ENCODE peak calls at places on chromosomes 4 and X, in five cellular contexts. A, V, B, L and E are unnamed samples.

GRCh38 chrX:107738768-107739167 is 36.8 kb downstream of the TSC22D3 start:
- DNase-seq in B (no peak), V (no peak), A (no peak), L (no peak), E (no peak)

GRCh38 chr4:183468210-183469095 is 24.0 kb downstream of the CDKN2AIP start:
- DNase-seq in L (no peak), B (no peak), A (peak; percentile 58), V (no peak), E (no peak)

GRCh38 chrX:110414273-110414672 is 55.6 kb downstream of the RTL9 start:
- DNase-seq in B (no peak), L (no peak), A (no peak), V (no peak), E (no peak)

GRCh38 chr4:8081171-8081570 is 77.4 kb downstream of the ABLIM2 start:
- DNase-seq in L (no peak), V (no peak), A (no peak), B (no peak), E (no peak)

GRCh38 chrX:103742339-103742738 is 31.6 kb downstream of the TMEM31 start:
- DNase-seq in A (no peak), B (no peak), V (no peak), L (no peak), E (no peak)

GRCh38 chr4:88868510-88868909 is 170.9 kb upstream of the NAP1L5 start:
- DNase-seq in B (no peak), V (no peak), L (no peak), A (no peak), E (no peak)

GRCh38 chrX:44651347-44651746 is 108.7 kb upstream of the FUNDC1 start:
- DNase-seq in V (no peak), L (no peak), A (no peak), B (no peak), E (peak; percentile 5)

GRCh38 chrX:1327651-1328304 is 8.8 kb upstream of the IL3RA start:
- DNase-seq in L (no peak), V (no peak), B (no peak), A (no peak), E (no peak)

GRCh38 chrX:40153335-40154221 is 55.8 kb upstream of the BCOR start:
- DNase-seq in A (peak; percentile 57), L (no peak), V (peak; percentile 54), B (peak; percentile 46), E (no peak)

GRCh38 chr4:8241895-8242696 is 27.5 kb upstream of the HTRA3 start:
- DNase-seq in A (peak; percentile 87), L (peak; percentile 11), B (peak; percentile 99), V (peak; percentile 74), E (peak; percentile 98)

GRCh38 chr4:17517664-17518063 is 2.7 kb downstream of the CLRN2 start:
- DNase-seq in V (no peak), A (no peak), B (no peak), L (no peak), E (no peak)

GRCh38 chr4:185011408-185011807 is 6.9 kb upstream of the HELT start:
- DNase-seq in L (no peak), A (peak; percentile 19), B (peak; percentile 58), V (peak; percentile 16), E (peak; percentile 31)

GRCh38 chrX:53184836-53185235 is 40.2 kb downstream of the KDM5C start:
- DNase-seq in B (no peak), L (peak; percentile 47), A (peak; percentile 81), V (no peak), E (no peak)

GRCh38 chr4:68132342-68132741 is 2.7 kb upstream of the TMPRSS11F start:
- DNase-seq in B (no peak), L (no peak), A (no peak), V (no peak), E (no peak)

GRCh38 chr4:168153596-168154440 is 61.5 kb downstream of the ANXA10 start:
- DNase-seq in B (peak; percentile 56), V (peak; percentile 62), L (peak; percentile 28), A (peak; percentile 81), E (no peak)

GRCh38 chrX:153814591-153815315 is 15.6 kb downstream of the PDZD4 start:
- DNase-seq in B (no peak), L (no peak), V (no peak), A (no peak), E (no peak)

GRCh38 chr4:185774815-185775684 is 36.9 kb downstream of the SORBS2 start:
- DNase-seq in B (no peak), V (no peak), A (peak; percentile 59), L (peak; percentile 29), E (no peak)

GRCh38 chr4:128387600-128388351 is 100.2 kb upstream of the PGRMC2 start:
- DNase-seq in B (no peak), L (no peak), V (no peak), A (peak; percentile 19), E (no peak)

GRCh38 chr4:7964890-7965662 is 25.4 kb upstream of the AFAP1 start:
- DNase-seq in B (no peak), L (no peak), V (no peak), A (peak; percentile 65), E (no peak)

GRCh38 chr4:24470681-24471622 is 113.4 kb downstream of the DHX15 start:
- DNase-seq in B (peak; percentile 34), L (no peak), V (no peak), A (peak; percentile 55), E (peak; percentile 73)

GRCh38 chr4:128322311-128322710 is 34.7 kb upstream of the PGRMC2 start:
- DNase-seq in V (no peak), B (no peak), A (peak; percentile 79), L (peak; percentile 30), E (no peak)

GRCh38 chr4:61149278-61149677 is 50.8 kb upstream of the ADGRL3 start:
- DNase-seq in B (no peak), V (no peak), A (peak; percentile 29), L (peak; percentile 20), E (no peak)

GRCh38 chr4:107069049-107069448 is 32.9 kb upstream of the DKK2 start:
- DNase-seq in A (peak; percentile 74), V (no peak), B (no peak), L (no peak), E (no peak)

GRCh38 chr4:37928896-37929537 is 31.2 kb upstream of the PTTG2 start:
- DNase-seq in L (no peak), V (no peak), A (no peak), B (no peak), E (no peak)

GRCh38 chr4:63269156-63269555 is 1140.1 kb downstream of the TECRL start:
- DNase-seq in B (no peak), V (no peak), L (no peak), A (no peak), E (no peak)

GRCh38 chr4:109005523-109005922 is 242.7 kb upstream of the ETNPPL start:
- DNase-seq in B (no peak), V (no peak), L (no peak), A (peak; percentile 43), E (no peak)

GRCh38 chr4:7266525-7267292 is 74.4 kb downstream of the SORCS2 start:
- DNase-seq in L (peak; percentile 88), B (no peak), V (no peak), A (peak; percentile 98), E (no peak)